ENCODE peak calls at places on chromosome 11, in four cellular contexts. C, B, R and T are unnamed samples.
A peak's percentile ranks its signal among the peaks of the same experiment; 100 is the strongest.

GRCh38 chr11:35822815-35823495 is 120.9 kb upstream of the LDLRAD3 start:
- DNase-seq in C (peak; percentile 13), B (no peak), R (no peak), T (peak; percentile 17)

GRCh38 chr11:113730887-113731726 is 25.0 kb upstream of the TMPRSS5 start:
- DNase-seq in C (peak; percentile 64), B (peak; percentile 67), R (peak; percentile 58), T (peak; percentile 72)

GRCh38 chr11:19627566-19627965 is 85.1 kb upstream of the NAV2 start:
- DNase-seq in C (no peak), B (no peak), R (no peak), T (no peak)

GRCh38 chr11:94574193-94574961 is 7.2 kb downstream of the PIWIL4 start:
- DNase-seq in C (peak; percentile 90), B (peak; percentile 78), R (no peak), T (peak; percentile 64)

GRCh38 chr11:38593649-38594048 is 1995.6 kb upstream of the RAG2 start:
- DNase-seq in C (peak; percentile 48), B (no peak), R (no peak), T (peak; percentile 1)

GRCh38 chr11:110430267-110431211 is 791 bp downstream of the FDX1 start:
- DNase-seq in C (peak; percentile 56), B (no peak), R (peak; percentile 65), T (peak; percentile 62)

GRCh38 chr11:61486779-61487178 is 21.8 kb upstream of the LRRC10B start:
- DNase-seq in C (no peak), B (no peak), R (no peak), T (no peak)

GRCh38 chr11:108733479-108734116 is 68.7 kb downstream of the DDX10 start:
- DNase-seq in C (peak; percentile 62), B (peak; percentile 62), R (no peak), T (peak; percentile 47)

GRCh38 chr11:77156396-77157195 is 28.6 kb downstream of the MYO7A start:
- DNase-seq in C (no peak), B (no peak), R (no peak), T (no peak)

GRCh38 chr11:128772814-128773213 is 78.9 kb downstream of the FLI1 start:
- DNase-seq in C (no peak), B (no peak), R (peak; percentile 57), T (no peak)

GRCh38 chr11:28086569-28086968 is 21.4 kb downstream of the KIF18A start:
- DNase-seq in C (peak; percentile 92), B (peak; percentile 42), R (no peak), T (peak; percentile 85)

GRCh38 chr11:112150517-112150916 is 13.4 kb downstream of the IL18 start:
- DNase-seq in C (no peak), B (no peak), R (no peak), T (no peak)

GRCh38 chr11:17760102-17761029 is 25.8 kb downstream of the KCNC1 start:
- DNase-seq in C (peak; percentile 39), B (peak; percentile 9), R (peak; percentile 80), T (peak; percentile 44)

GRCh38 chr11:69351460-69351859 is 57.5 kb downstream of the MYEOV start:
- DNase-seq in C (peak; percentile 85), B (peak; percentile 13), R (no peak), T (peak; percentile 70)

GRCh38 chr11:121429556-121429955 is 22.6 kb upstream of the SORL1 start:
- DNase-seq in C (no peak), B (no peak), R (no peak), T (no peak)

GRCh38 chr11:31106963-31107576 is 262.5 kb downstream of the DCDC1 start:
- DNase-seq in C (peak; percentile 7), B (peak; percentile 35), R (peak; percentile 66), T (peak; percentile 41)

GRCh38 chr11:61056981-61057380 is 45.3 kb upstream of the CD5 start:
- DNase-seq in C (no peak), B (no peak), R (no peak), T (no peak)

GRCh38 chr11:116885951-116886629 is 48.7 kb upstream of the APOA1 start:
- DNase-seq in C (peak; percentile 85), B (no peak), R (no peak), T (peak; percentile 44)

GRCh38 chr11:2561283-2562180 is 116.7 kb downstream of the KCNQ1 start:
- DNase-seq in C (no peak), B (no peak), R (no peak), T (no peak)

GRCh38 chr11:64258356-64258755 is 7.0 kb downstream of the PLCB3 start:
- DNase-seq in C (no peak), B (no peak), R (no peak), T (no peak)

GRCh38 chr11:61899146-61899841 is 7.9 kb upstream of the FADS3 start:
- DNase-seq in C (peak; percentile 54), B (peak; percentile 60), R (peak; percentile 90), T (peak; percentile 79)

GRCh38 chr11:101436511-101437142 is 147.2 kb downstream of the TRPC6 start:
- DNase-seq in C (peak; percentile 49), B (peak; percentile 45), R (peak; percentile 69), T (peak; percentile 51)

GRCh38 chr11:66580803-66581202 is 12.1 kb downstream of the CCDC87 start:
- DNase-seq in C (peak; percentile 34), B (no peak), R (no peak), T (peak; percentile 54)

GRCh38 chr11:103055174-103055890 is 36.6 kb downstream of the DCUN1D5 start:
- DNase-seq in C (peak; percentile 65), B (peak; percentile 20), R (peak; percentile 14), T (peak; percentile 63)

GRCh38 chr11:57116654-57117053 is 65.1 kb upstream of the LRRC55 start:
- DNase-seq in C (peak; percentile 44), B (peak; percentile 67), R (peak; percentile 63), T (peak; percentile 74)

DNA sequence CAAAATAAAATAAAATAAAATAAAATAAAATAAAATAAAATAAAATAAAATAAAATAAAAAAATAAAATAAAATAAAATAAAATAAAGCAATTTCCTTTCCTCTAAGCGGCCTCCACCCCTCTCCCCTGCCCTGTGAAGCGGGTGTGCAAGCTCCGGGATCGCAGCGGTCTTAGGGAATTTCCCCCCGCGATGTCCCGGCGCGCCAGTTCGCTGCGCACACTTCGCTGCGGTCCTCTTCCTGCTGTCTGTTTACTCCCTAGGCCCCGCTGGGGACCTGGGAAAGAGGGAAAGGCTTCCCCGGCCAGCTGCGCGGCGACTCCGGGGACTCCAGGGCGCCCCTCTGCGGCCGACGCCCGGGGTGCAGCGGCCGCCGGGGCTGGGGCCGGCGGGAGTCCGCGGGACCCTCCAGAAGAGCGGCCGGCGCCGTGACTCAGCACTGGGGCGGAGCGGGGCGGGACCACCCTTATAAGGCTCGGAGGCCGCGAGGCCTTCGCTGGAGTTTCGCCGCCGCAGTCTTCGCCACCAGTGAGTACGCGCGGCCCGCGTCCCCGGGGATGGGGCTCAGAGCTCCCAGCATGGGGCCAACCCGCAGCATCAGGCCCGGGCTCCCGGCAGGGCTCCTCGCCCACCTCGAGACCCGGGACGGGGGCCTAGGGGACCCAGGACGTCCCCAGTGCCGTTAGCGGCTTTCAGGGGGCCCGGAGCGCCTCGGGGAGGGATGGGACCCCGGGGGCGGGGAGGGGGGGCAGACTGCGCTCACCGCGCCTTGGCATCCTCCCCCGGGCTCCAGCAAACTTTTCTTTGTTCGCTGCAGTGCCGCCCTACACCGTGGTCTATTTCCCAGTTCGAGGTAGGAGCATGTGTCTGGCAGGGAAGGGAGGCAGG is at the start of gene GSTP1:
- DNase-seq in C (peak; percentile 88), B (peak; percentile 75), R (peak; percentile 89), T (peak; percentile 93)
- TF ChIP-seq CTCF in C (peak; percentile 88), B (peak; percentile 58), R (peak; percentile 71), T (peak; percentile 40)

GRCh38 chr11:8033312-8033715 is 46.2 kb downstream of the EIF3F start:
- DNase-seq in C (peak; percentile 84), B (peak; percentile 69), R (peak; percentile 76), T (peak; percentile 78)
- H3K4me3 ChIP-seq in C (no peak overlapping the region), B (no peak overlapping the region), R (no peak overlapping the region), T (no peak overlapping the region)

DNA sequence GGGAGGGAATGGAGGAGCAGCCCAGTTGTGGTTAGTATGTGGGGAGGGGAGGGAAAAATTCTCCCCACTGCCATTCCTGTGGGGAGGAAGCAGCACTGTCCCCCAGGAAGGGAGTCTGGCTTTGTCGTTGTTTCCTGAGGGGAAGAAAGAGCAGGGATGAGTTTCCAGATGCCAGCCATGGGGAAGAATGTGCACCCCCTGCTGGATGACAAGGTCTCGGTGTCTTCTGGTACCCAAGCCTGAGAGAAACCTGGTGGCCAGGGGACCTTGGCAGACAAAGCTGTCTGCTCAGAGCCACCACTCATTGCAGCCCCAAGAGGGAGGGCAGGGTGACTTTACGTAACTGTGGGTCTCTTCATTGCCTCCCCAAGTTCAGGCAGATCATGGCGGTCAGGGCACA is 81.3 kb upstream of the CD82 start:
- DNase-seq in C (peak; percentile 5), B (no peak), R (peak; percentile 26), T (peak; percentile 42)
- TF ChIP-seq CTCF in C (peak; percentile 39), B (peak; percentile 60), R (no peak), T (peak; percentile 55)

GRCh38 chr11:73217131-73217809 is 811 bp upstream of the P2RY2 start:
- DNase-seq in C (no peak), B (no peak), R (no peak), T (no peak)
- H3K4me3 ChIP-seq in C (no peak overlapping the region), B (no peak overlapping the region), R (no peak overlapping the region), T (no peak overlapping the region)

GRCh38 chr11:26830757-26831156 is 108.9 kb upstream of the SLC5A12 start:
- DNase-seq in C (no peak), B (no peak), R (no peak), T (peak; percentile 13)
- TF ChIP-seq CTCF in C (no peak), B (no peak), R (no peak), T (no peak)

DNA sequence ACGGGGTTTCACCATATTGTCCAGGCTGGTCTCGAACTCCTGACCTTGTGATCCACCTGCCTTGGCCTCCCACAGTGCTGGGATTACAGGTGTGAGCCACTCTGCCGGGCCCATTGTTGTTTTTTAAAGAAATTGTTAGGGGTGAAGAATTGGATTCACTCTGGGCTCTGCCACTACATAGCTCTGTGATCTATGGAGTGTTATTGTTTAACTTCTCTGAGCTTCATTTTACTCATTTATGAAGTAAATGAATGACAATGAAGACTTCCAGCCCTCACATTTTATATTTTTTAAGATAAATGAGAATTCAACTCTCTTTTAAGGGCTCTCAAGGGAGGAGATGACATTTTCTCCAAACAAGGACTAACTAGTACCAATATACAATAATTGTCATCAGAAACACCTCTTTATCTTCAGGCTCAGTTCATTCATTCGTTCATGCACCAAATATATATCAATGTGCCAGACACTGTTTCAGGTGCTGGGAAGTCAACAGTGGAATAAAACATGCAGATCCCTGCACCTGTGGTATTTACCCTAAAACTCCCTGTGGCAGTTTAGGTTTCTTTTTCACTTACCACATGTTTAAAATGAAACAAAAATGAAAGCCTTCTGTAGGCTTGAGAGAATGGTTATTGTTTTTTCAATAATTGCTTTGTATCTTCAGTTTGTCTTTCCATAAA is 23.5 kb upstream of the GRAMD1B start:
- DNase-seq in C (no peak), B (no peak), R (no peak), T (no peak)
- H3K4me3 ChIP-seq in C (no peak overlapping the region), B (no peak overlapping the region), R (no peak overlapping the region), T (no peak overlapping the region)

GRCh38 chr11:131070365-131070764 is 154.1 kb upstream of the SNX19 start:
- DNase-seq in C (no peak), B (no peak), R (no peak), T (no peak)
- TF ChIP-seq CTCF in C (no peak), B (peak; percentile 40), R (no peak), T (no peak)